ENCODE peak calls at places on chromosomes 16 and 17, in four cellular contexts. D is transverse colon, N is A673, S is SK-N-SH. I is an unnamed sample.
A peak's percentile ranks its signal among the peaks of the same experiment; 100 is the strongest.

GRCh38 chr17:43832976-43833829 is at the start of gene MPP3:
- DNase-seq in S (peak; percentile 97), N (peak; percentile 71), D (peak; percentile 80), I (no peak)

GRCh38 chr16:4911831-4912422 is 25.0 kb downstream of the PPL start:
- DNase-seq in N (no peak), S (no peak), D (no peak), I (no peak)

GRCh38 chr16:3153077-3153368 is 18.2 kb downstream of the ZNF213 start:
- DNase-seq in D (no peak), N (no peak), S (no peak), I (no peak)

GRCh38 chr16:87499189-87499486 is 6.3 kb upstream of the ZCCHC14 start:
- DNase-seq in D (no peak), S (no peak), N (no peak), I (no peak)

GRCh38 chr16:4580245-4580644 is 24.1 kb downstream of the C16orf96 start:
- DNase-seq in N (no peak), D (no peak), S (no peak), I (no peak)

GRCh38 chr16:89344846-89345577 is 127.5 kb downstream of the ZNF778 start:
- DNase-seq in D (no peak), N (no peak), S (no peak), I (no peak)

GRCh38 chr16:877242-878065 is 76.9 kb upstream of the GNG13 start:
- DNase-seq in S (no peak), N (no peak), D (no peak), I (no peak)

GRCh38 chr17:38869647-38870258 is at the start of gene LASP1:
- DNase-seq in D (peak; percentile 93), N (peak; percentile 90), S (peak; percentile 96), I (peak; percentile 96)

GRCh38 chr16:69419956-69420355 is 4.5 kb upstream of the CYB5B start:
- DNase-seq in N (no peak), D (no peak), S (no peak), I (no peak)

GRCh38 chr17:39870776-39871175 is 2.8 kb downstream of the ZPBP2 start:
- DNase-seq in N (no peak), S (no peak), D (no peak), I (peak; percentile 85)

GRCh38 chr16:49340466-49340865 is 33.1 kb upstream of the C16orf78 start:
- DNase-seq in S (no peak), D (no peak), N (no peak), I (no peak)

GRCh38 chr16:67965668-67966548 is 2.5 kb downstream of the SLC12A4 start:
- DNase-seq in N (no peak), S (no peak), D (no peak), I (no peak)

DNA sequence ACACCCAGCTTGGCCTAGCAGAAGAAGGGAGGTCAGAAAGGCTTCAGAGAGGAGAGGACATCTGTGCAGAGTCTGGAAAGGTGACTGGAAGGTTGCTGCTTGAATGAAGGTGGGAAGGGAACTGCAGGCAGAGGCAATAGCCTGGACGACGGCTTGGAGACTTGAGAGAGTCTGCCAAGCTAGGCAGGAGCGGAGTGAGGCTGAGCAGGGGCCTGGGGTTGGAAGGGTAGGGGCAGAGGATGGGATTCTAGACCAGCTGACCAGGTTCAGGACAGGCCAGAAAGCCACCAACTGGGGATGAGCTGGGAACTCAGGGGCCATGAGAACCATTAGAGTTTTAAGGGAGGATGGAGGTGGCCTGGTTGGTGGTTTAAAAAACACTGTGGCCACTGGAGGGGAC is 339 bp upstream of the SGCA start:
- DNase-seq in N (no peak), D (no peak), S (no peak), I (no peak)
- H3K4me1 ChIP-seq in N (peaks cover 5% of the 10 kb centered on the region), D (no peaks in the 10 kb centered on the region), S (peaks cover 3% of the 10 kb centered on the region), I (peaks cover 35% of the 10 kb centered on the region)

DNA sequence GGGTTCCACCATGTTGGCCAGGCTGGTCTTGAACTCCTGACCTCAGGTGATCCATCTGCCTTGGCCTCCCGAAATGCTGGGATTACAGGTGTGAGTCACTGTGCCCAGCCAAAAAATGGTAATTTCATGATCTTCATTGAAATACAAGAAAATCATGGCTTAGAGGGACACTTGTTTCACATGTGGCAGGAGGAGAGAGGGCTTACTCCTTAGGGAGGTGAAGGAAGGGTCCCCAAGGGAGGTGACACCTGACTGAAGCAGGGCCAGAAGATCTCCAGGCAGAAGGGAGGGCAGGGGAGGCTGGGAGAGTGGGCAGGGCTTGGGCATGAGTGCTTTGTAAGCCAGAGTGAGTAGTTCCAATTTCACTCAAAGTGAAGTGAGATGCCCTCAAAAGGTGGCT is 20.0 kb upstream of the ITGAX start:
- DNase-seq in N (no peak), S (no peak), D (no peak), I (no peak)
- H3K27me3 ChIP-seq in N (peaks cover 29% of the 10 kb centered on the region), S (peaks cover 67% of the 10 kb centered on the region), D (peaks cover 52% of the 10 kb centered on the region), I (no peaks in the 10 kb centered on the region)

DNA sequence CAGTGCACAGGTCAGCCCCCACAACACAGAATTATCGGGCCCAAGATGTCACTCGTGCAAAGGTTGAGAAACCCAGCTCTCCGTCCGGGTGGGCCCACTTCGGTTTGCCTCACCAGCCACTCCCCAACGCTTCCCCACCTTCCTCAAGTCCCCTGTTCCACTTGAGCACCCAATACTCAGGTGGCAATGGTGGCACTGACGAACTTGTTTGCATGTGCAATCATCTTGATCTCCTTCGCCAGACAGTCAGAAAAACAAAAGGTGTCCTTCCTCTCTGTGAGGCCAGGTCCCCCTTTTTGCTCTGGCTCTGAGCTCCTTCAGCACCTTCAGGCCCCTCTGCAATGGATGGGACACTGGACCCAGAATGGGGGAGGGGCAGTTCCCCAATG is 3.7 kb downstream of the GGA2 start:
- DNase-seq in D (no peak), S (no peak), N (no peak), I (peak; percentile 69)
- H3K27ac ChIP-seq in D (no peak overlapping the region), S (no peak overlapping the region), N (no peak overlapping the region), I (peak overlapping the region; percentile 90)

GRCh38 chr17:77785526-77785925 is 173.0 kb upstream of the TNRC6C start:
- DNase-seq in N (peak; percentile 35), D (no peak), S (no peak), I (no peak)

GRCh38 chr17:77786090-77786489 is 172.4 kb upstream of the TNRC6C start:
- DNase-seq in D (no peak), S (no peak), N (no peak), I (no peak)

GRCh38 chr17:77781536-77781935 is 177.0 kb upstream of the TNRC6C start:
- DNase-seq in S (no peak), N (no peak), D (no peak), I (no peak)

GRCh38 chr17:77782611-77783010 is 175.9 kb upstream of the TNRC6C start:
- DNase-seq in S (no peak), D (no peak), N (no peak), I (no peak)

DNA sequence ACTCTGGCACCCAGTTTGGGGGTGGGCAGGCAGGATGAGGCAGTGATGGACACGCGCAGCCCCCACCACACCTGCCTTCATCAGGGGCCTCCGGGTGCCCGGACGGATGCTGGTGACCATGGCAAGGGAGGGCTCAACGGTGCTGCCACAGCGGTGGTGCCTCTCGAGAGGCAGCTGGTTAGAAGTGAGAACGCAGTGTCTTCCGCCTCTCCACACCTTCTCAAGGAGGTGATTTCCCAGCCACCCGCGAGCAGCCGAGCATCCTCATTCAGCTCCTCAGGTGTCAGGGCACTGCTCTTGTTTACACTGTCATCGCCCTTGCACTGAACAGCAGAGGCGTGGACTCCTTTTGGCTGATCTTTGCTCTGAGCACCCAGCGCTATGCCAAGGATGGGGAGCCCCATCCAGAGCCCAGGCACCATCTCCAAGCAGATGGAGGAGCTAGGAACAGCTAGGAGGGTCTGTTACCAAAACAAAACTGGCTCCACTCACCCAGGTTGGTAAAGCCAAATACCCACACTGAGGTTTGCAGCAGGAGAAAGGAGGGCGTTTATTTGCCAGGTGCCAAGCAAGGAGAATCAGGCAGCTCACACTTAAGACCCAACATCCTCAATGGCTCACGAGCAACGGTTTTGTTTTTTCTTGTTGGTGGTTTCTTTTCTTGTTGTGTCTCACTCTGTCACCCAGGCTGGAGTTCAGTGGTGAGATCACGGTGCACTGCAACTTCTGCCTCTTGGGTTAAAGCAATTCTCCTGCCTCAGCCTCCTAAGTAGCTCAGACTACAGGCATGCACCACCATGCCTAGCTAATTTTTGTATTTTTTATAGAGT is 174.3 kb upstream of the TNRC6C start:
- DNase-seq in D (no peak), S (no peak), N (no peak), I (no peak)
- H3K4me1 ChIP-seq in D (no peaks in the 10 kb centered on the region), S (peaks cover 16% of the 10 kb centered on the region), N (peaks cover 33% of the 10 kb centered on the region), I (no peaks in the 10 kb centered on the region)

DNA sequence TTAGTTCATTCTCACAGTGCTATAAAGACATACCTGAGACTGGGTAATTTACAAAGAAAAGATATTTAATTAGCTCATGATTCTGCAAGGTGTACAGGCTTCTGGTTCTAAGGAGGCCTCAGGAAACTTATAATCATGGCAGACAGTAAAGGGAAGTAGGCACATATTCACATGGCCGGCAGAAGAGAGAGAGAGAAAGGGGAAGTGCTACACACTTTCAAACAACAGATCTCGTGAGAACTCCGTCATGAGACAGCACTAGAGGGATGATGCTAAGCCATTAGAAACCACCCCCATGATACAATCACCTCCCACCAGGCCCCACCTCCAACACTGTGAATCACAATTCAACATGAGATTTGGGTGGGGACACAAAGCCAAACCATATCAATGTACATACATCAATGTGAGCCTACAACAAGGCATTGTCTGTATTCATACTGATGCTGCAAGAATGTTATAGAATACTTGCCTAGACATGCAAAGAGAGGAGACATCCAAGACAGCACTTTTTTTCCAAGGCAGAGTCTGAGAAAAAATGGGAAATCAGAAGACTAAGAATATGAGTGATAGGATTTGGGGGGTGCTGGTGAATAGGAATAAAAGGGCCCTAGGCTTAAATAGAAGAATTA is 114.8 kb upstream of the XYLT1 start:
- DNase-seq in N (no peak), D (no peak), S (no peak), I (no peak)
- H3K27me3 ChIP-seq in N (no peaks in the 10 kb centered on the region), D (peaks cover 4% of the 10 kb centered on the region), S (no peaks in the 10 kb centered on the region), I (no peaks in the 10 kb centered on the region)

GRCh38 chr16:14077918-14078317 is 6.8 kb downstream of the MRTFB start:
- DNase-seq in S (no peak), N (no peak), D (no peak), I (no peak)
- H3K27ac ChIP-seq in S (no peak overlapping the region), N (no peak overlapping the region), D (no peak overlapping the region), I (no peak overlapping the region)

GRCh38 chr17:67922503-67922902 is 73.8 kb downstream of the C17orf58 start:
- DNase-seq in D (no peak), N (no peak), S (no peak), I (no peak)

DNA sequence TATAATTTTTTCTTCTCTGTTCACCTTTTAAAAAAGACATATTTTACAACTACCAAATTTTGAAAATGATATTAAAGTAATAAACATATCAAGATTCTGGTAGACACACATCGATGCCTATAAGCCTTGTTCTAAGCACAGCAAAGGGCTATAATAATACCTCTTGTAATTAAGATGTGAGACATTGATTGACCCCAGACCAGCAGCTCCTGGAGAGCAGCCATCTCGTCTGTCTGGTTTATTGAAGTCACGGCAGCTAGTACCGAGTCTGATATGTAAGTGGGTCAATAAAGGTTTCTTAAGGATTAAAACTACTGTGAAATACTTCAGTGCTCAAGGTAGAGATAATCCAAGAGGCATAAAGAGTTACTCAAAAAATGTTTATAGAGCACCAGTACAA is 76.1 kb downstream of the C17orf58 start:
- DNase-seq in S (no peak), N (no peak), D (no peak), I (no peak)
- H3K4me1 ChIP-seq in S (no peaks in the 10 kb centered on the region), N (no peaks in the 10 kb centered on the region), D (no peaks in the 10 kb centered on the region), I (no peaks in the 10 kb centered on the region)